ENCODE peak calls at places on chromosomes 6 and 20, in four cellular contexts. K is GM04504, V is hypothalamus, Y is endothelial cell. C is an unnamed sample.

GRCh38 chr6:149149682-149150081 is 167.8 kb upstream of the TAB2 start:
- DNase-seq in K (no peak), V (no peak), Y (no peak), C (no peak)

GRCh38 chr6:151958332-151958731 is 150.8 kb downstream of the ESR1 start:
- DNase-seq in K (peak), V (no peak), Y (no peak), C (no peak)

GRCh38 chr6:166675736-166676135 is 48.7 kb upstream of the RPS6KA2 start:
- DNase-seq in K (no peak), V (no peak), Y (no peak), C (no peak)

GRCh38 chr6:17831135-17831534 is 124.4 kb upstream of the NUP153 start:
- DNase-seq in K (peak), V (no peak), Y (peak), C (no peak)

GRCh38 chr6:87879144-87879861 is 168.3 kb upstream of the SPACA1 start:
- DNase-seq in K (no peak), V (no peak), Y (no peak), C (no peak)

GRCh38 chr20:14865169-14865568 is 527.8 kb upstream of the FLRT3 start:
- DNase-seq in K (no peak), V (no peak), Y (no peak), C (no peak)

GRCh38 chr6:139126255-139126654 is 8.6 kb upstream of the HECA start:
- DNase-seq in K (peak), V (no peak), Y (no peak), C (no peak)

GRCh38 chr20:3813758-3814581 is 6.4 kb upstream of the AP5S1 start:
- DNase-seq in K (no peak), V (no peak), Y (no peak), C (no peak)

GRCh38 chr6:27836080-27836782 is 76.0 kb downstream of the OR2B2 start:
- DNase-seq in K (no peak), V (no peak), Y (no peak), C (no peak)

GRCh38 chr20:17138237-17138636 is 88.6 kb upstream of the PCSK2 start:
- DNase-seq in K (no peak), V (no peak), Y (no peak), C (no peak)

GRCh38 chr20:9878096-9878495 is 39.2 kb upstream of the PAK5 start:
- DNase-seq in K (no peak), V (no peak), Y (no peak), C (no peak)

GRCh38 chr6:118618676-118619377 is 32.6 kb downstream of the CEP85L start:
- DNase-seq in K (peak), V (peak), Y (peak), C (peak)

GRCh38 chr6:23601811-23602340 is 524.1 kb upstream of the NRSN1 start:
- DNase-seq in K (no peak), V (no peak), Y (no peak), C (no peak)

GRCh38 chr6:63537126-63537958 is 34.9 kb upstream of the LOC128125822 start:
- DNase-seq in K (no peak), V (no peak), Y (no peak), C (no peak)

C was measured in nephron progenitor cell.